ENCODE peak calls at places on chromosomes 11 and 22, in eight cellular contexts. O is transverse colon, W is keratinocyte, L is cardiac muscle cell, M is mammary epithelial cell, H is spleen, K is aorta, R is suprapubic skin. T is an unnamed sample. For H3K4me1, the result is how much of the 10 kb centered on the place peaks cover.

GRCh38 chr11:57205046-57205671 is 23.4 kb downstream of the LRRC55 start:
- DNase-seq in H (no peak), L (peak), R (no peak), W (no peak), K (no peak), O (no peak), M (peak), T (no peak)

GRCh38 chr11:17574799-17575144 is 27.7 kb downstream of the OTOG start:
- DNase-seq in W (no peak), L (no peak), M (no peak), K (no peak), R (no peak), H (no peak), O (no peak), T (no peak)

GRCh38 chr11:118807800-118808778 is 17.1 kb upstream of the DDX6 start:
- DNase-seq in M (no peak), L (no peak), H (no peak), O (no peak), R (no peak), W (no peak), K (no peak), T (no peak)

GRCh38 chr11:36684840-36685800 is 87.1 kb upstream of the RAG2 start:
- DNase-seq in K (no peak), W (no peak), H (no peak), M (no peak), L (no peak), R (no peak), O (no peak), T (peak)

GRCh38 chr11:62905927-62906531 is 15.1 kb downstream of the CHRM1 start:
- DNase-seq in L (peak), K (peak), O (peak), R (peak), M (peak), W (no peak), H (peak), T (peak)

GRCh38 chr11:46970913-46971625 is 34.5 kb downstream of the CSTPP1 start:
- DNase-seq in H (no peak), W (no peak), K (no peak), R (no peak), M (no peak), O (no peak), L (no peak), T (no peak)

GRCh38 chr11:69008774-69009440 is 4.1 kb downstream of the MRGPRF start:
- DNase-seq in O (peak), H (peak), R (peak), W (peak), L (peak), K (peak), M (peak), T (no peak)

GRCh38 chr11:9750551-9750950 is 86.7 kb downstream of the SWAP70 start:
- DNase-seq in W (no peak), K (no peak), L (no peak), H (no peak), R (no peak), M (no peak), O (no peak), T (no peak)

GRCh38 chr22:30340911-30341685 is 14.4 kb upstream of the TBC1D10A start:
- DNase-seq in R (no peak), K (peak), W (no peak), H (peak), O (no peak), L (no peak), M (no peak), T (no peak)

GRCh38 chr22:37244114-37244921 is at the start of gene RAC2:
- DNase-seq in K (peak), L (peak), H (peak), R (peak), O (peak), M (peak), W (peak), T (peak)

GRCh38 chr22:37249946-37250345 is 5.9 kb upstream of the RAC2 start:
- DNase-seq in O (no peak), L (no peak), M (no peak), K (peak), R (no peak), W (no peak), H (peak), T (no peak)

GRCh38 chr22:37245740-37246139 is 1.7 kb upstream of the RAC2 start:
- DNase-seq in O (no peak), M (no peak), K (no peak), R (no peak), L (no peak), W (no peak), H (no peak), T (no peak)

GRCh38 chr22:37244922-37245722 is 1.1 kb upstream of the RAC2 start:
- DNase-seq in M (no peak), K (peak), H (peak), R (no peak), L (no peak), O (peak), W (no peak), T (peak)

GRCh38 chr22:37248251-37248650 is 4.2 kb upstream of the RAC2 start:
- DNase-seq in W (peak), K (no peak), M (peak), H (peak), O (no peak), R (no peak), L (no peak), T (no peak)
- H3K4me1 ChIP-seq in W (under half), K (under half), M (under half), H (under half), O (under half), R (under half), L (under half), T (under half)

DNA sequence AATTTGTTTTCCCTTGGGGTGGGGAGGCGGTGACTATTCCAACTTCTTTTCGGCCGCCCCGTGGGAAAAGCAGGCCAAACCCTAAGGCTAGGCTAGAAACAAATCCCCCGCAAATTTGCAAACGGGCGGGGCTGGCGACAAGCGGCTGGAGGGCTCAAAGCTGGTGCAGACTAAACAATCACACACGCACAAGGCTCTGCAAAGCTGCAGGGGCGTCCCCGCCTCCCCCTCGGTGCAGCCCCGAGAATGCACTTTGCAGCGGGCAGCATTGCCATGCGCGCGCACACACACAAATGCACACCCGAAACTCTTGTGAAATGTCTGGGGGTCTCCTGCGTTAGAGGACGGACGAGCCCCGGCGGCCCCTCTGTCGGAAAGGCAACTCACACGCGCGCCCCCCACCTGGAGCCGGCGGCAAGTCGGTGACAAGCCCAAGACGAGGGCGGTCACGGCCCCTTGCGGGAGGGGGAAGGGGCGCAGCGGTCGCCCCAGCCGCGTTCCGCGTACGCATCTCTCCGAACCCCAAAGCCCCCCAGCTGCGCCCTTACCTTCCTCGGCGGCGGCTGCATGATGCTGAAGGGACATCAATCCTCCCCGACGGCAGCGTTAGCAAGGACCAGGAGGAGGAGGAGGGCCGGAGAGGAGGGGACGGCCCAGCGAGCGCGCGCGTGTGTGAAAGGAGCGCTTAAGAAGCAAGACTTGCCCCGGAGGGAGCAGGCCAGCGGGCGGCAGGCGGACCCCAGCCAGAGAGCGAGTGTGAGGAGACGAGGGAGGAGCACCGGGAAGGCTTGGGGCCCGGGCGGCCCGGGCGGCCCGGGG is 600 bp downstream of the FCHSD2 start:
- DNase-seq in R (peak), H (peak), M (peak), W (no peak), L (peak), O (peak), K (peak), T (peak)
- H3K4me1 ChIP-seq in R (under half), H (under half), M (under half), W (under half), L (under half), O (under half), K (under half), T (under half)

GRCh38 chr22:46103181-46103580 is 47.1 kb upstream of the PPARA start:
- DNase-seq in O (no peak), L (no peak), W (no peak), K (no peak), H (no peak), R (no peak), M (no peak), T (no peak)
- H3K4me1 ChIP-seq in O (half or more), L (under half), W (half or more), K (under half), H (under half), R (half or more), M (half or more), T (under half)

GRCh38 chr11:1842149-1843097 is 3.6 kb downstream of the TNNI2 start:
- DNase-seq in H (peak), O (no peak), K (peak), R (no peak), L (no peak), M (no peak), W (no peak), T (no peak)
- H3K4me1 ChIP-seq in H (half or more), O (under half), K (under half), R (half or more), L (under half), M (under half), W (under half), T (half or more)

GRCh38 chr11:2671748-2672147 is 28.0 kb downstream of the KCNQ1OT1 start:
- DNase-seq in K (no peak), L (no peak), M (no peak), H (peak), R (peak), W (no peak), O (no peak), T (no peak)

GRCh38 chr11:2673871-2674471 is 25.8 kb downstream of the KCNQ1OT1 start:
- DNase-seq in L (peak), O (no peak), W (no peak), M (no peak), K (no peak), H (peak), R (peak), T (no peak)

GRCh38 chr11:2673250-2673610 is 26.6 kb downstream of the KCNQ1OT1 start:
- DNase-seq in M (no peak), O (no peak), H (peak), L (no peak), R (no peak), W (no peak), K (no peak), T (no peak)

GRCh38 chr11:2674681-2675131 is 25.1 kb downstream of the KCNQ1OT1 start:
- DNase-seq in H (peak), R (peak), L (no peak), K (no peak), M (no peak), W (no peak), O (no peak), T (no peak)

DNA sequence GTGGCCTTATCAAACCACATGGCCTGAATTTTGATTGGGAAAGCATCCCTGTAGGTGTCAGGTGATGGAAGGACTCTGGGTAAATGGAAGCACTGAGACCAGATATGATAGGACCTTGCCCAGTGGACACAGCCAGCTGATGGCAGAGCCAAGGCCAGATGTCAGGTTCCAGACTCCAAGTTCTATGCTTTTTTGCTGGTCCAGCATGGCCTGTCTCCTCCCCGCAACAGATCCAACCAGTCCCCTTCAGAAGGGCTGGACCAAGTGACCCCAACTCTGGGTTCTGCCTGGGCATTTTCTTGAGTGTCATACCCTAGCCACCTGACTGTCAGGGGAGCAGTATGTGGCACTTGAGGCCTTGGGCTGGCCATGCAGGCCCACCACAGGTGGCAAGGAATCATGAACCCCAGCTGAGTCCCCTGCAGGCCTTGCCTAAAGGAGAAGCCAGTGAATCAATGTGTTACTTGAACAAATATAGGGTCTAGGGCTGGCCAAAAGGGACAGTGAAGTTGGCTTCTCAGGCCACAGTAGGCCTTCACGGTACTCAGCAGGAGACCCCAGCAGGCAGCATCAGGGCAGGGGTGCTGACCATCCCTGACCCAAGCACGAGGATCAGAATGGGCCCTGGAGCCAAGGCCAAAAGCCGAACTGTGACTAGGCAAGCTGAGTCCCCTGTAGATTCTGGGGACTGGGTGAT is 27.1 kb downstream of the KCNQ1OT1 start:
- DNase-seq in M (no peak), O (no peak), L (no peak), R (peak), H (peak), W (no peak), K (no peak), T (no peak)
- H3K4me1 ChIP-seq in M (under half), O (under half), L (under half), R (under half), H (under half), W (under half), K (under half), T (under half)

GRCh38 chr11:65491614-65492386 is 7.0 kb upstream of the MALAT1 start:
- DNase-seq in K (peak), H (no peak), W (no peak), O (peak), L (peak), R (peak), M (peak), T (no peak)

GRCh38 chr11:65491163-65491465 is 7.7 kb upstream of the MALAT1 start:
- DNase-seq in W (no peak), K (no peak), M (no peak), L (peak), R (peak), O (no peak), H (no peak), T (no peak)

GRCh38 chr11:65488273-65489058 is 10.4 kb upstream of the MALAT1 start:
- DNase-seq in R (peak), W (no peak), M (peak), L (peak), H (no peak), K (peak), O (peak), T (no peak)

GRCh38 chr11:65489061-65489705 is 9.7 kb upstream of the MALAT1 start:
- DNase-seq in L (peak), O (peak), W (no peak), K (peak), H (no peak), R (peak), M (no peak), T (no peak)

GRCh38 chr11:65489706-65490310 is 9.0 kb upstream of the MALAT1 start:
- DNase-seq in M (no peak), L (peak), H (no peak), K (peak), R (peak), O (peak), W (no peak), T (no peak)
- H3K4me1 ChIP-seq in M (half or more), L (half or more), H (half or more), K (under half), R (half or more), O (half or more), W (half or more), T (under half)

GRCh38 chr22:21044931-21045584 is 688 bp upstream of the LRRC74B start:
- DNase-seq in O (no peak), R (no peak), H (peak), L (peak), K (peak), W (no peak), M (peak), T (no peak)
- H3K4me1 ChIP-seq in O (under half), R (under half), H (under half), L (under half), K (under half), W (under half), M (under half), T (under half)

DNA sequence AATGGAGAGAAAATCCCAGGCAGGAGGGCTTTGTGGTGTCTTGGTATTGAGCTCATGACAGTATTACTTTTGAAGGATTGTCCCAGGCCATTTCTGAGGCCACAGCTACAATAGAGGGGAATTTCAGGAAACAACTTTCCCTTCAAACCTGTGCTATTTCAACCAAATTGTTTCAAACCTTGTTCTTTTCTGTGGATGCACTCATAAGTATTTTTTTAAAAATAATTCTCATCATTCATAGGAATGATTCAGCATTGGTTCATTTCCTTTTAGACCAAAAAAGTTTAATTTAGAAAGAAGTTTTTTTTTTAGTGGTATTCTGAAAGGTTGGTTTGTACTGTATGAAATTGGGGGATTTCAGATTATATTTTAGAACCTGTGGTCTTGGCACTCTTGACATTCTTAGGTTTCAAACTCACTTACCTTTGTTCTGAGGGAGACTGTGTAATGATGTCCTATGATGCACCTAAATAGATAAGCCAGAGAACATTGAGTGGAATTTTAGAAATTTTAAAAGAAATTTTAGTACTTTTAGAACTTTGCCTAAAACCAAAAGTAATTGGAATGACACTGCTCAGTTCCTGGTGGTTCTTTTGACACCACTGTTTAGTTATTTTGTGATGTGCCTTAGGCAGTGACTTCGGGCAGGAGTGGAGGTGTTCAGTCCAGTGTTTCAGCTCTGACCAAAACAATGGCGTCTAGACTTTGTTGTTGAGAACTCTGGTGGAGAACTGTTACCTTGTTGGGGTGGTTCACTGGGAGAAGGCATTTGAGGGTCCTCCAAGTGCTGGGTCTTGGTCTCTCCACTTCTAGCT is 12.2 kb downstream of the TEAD1 start:
- DNase-seq in M (no peak), R (no peak), K (no peak), W (no peak), L (no peak), O (no peak), H (no peak), T (no peak)
- H3K4me1 ChIP-seq in M (half or more), R (under half), K (under half), W (half or more), L (under half), O (half or more), H (under half), T (under half)

DNA sequence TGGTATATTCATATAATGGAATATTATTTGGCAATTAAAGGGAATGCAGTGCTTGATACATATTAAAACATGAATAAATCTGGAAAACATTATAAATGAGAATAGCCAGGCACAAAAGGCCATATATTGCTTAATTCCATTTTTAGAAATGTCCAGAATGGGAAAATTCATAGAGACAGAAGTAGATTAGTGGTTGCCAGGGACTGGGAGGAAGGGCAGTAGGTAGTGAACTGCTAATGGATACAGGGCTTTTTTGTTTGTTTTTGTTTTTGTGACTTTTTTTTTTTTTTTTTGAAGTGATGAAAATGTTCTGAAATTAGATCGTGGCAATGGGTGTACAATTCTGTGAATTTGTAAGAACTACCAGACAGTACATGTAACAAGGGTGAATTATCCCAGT is 86.1 kb downstream of the YAP1 start:
- DNase-seq in R (no peak), M (no peak), H (no peak), W (no peak), O (no peak), L (no peak), K (no peak), T (no peak)
- H3K4me1 ChIP-seq in R (under half), M (under half), H (under half), W (under half), O (under half), L (under half), K (under half), T (under half)

DNA sequence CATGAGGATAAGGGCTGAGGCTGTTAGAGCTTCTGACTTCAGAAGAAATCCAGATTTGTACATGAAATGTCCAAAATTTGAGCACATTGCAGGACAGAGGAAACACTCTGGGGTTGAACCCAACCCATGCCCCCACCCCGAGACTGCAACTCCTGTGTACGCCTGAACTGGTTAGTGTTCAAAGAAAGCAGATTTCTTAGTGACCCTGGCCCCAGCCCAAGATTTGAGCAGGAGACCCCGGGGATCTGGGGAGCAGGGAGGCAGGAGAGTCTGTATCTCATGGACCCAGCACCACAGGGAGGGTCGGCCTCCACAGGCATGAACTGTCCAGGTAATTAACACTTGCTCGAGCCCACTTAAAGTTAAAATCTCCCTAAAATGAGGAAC is 69.3 kb upstream of the WNT7B start:
- DNase-seq in K (peak), W (no peak), H (peak), R (peak), L (no peak), O (peak), M (no peak), T (no peak)
- H3K4me1 ChIP-seq in K (under half), W (half or more), H (under half), R (half or more), L (under half), O (half or more), M (under half), T (under half)